ENCODE peak calls at places on chromosome 14, in seven cellular contexts. One of them, this sample, is unnamed.

GRCh38 chr14:100773331-100774163 is 46.9 kb downstream of the DLK1 start:
- DNase-seq in WTC11: no peak
- DNase-seq in RWPE1: no peak
- DNase-seq in bronchial epithelial cell: no peak
- DNase-seq in neural crest cell: no peak
- DNase-seq in foreskin fibroblast: no peak
- DNase-seq in lower leg skin: peak
- DNase-seq in this sample: no peak

GRCh38 chr14:68842298-68842697 is 49.4 kb upstream of the ZFP36L1 start:
- DNase-seq in WTC11: no peak
- DNase-seq in RWPE1: no peak
- DNase-seq in bronchial epithelial cell: no peak
- DNase-seq in neural crest cell: no peak
- DNase-seq in foreskin fibroblast: no peak
- DNase-seq in lower leg skin: no peak
- DNase-seq in this sample: no peak

GRCh38 chr14:82398313-82398712 is 864.7 kb upstream of the SEL1L start:
- DNase-seq in WTC11: no peak
- DNase-seq in RWPE1: no peak
- DNase-seq in bronchial epithelial cell: no peak
- DNase-seq in neural crest cell: no peak
- DNase-seq in foreskin fibroblast: no peak
- DNase-seq in lower leg skin: no peak
- DNase-seq in this sample: no peak

GRCh38 chr14:23175823-23176222 is 7.6 kb downstream of the SLC7A8 start:
- DNase-seq in WTC11: no peak
- DNase-seq in RWPE1: no peak
- DNase-seq in bronchial epithelial cell: no peak
- DNase-seq in neural crest cell: no peak
- DNase-seq in foreskin fibroblast: peak
- DNase-seq in lower leg skin: no peak
- DNase-seq in this sample: no peak

GRCh38 chr14:21913759-21914158 is 240.1 kb upstream of the OR4E1 start:
- DNase-seq in WTC11: peak
- DNase-seq in RWPE1: peak
- DNase-seq in bronchial epithelial cell: peak
- DNase-seq in neural crest cell: peak
- DNase-seq in foreskin fibroblast: peak
- DNase-seq in lower leg skin: peak
- DNase-seq in this sample: no peak

GRCh38 chr14:47715330-47715729 is 39.9 kb upstream of the MDGA2 start:
- DNase-seq in WTC11: no peak
- DNase-seq in RWPE1: no peak
- DNase-seq in bronchial epithelial cell: no peak
- DNase-seq in neural crest cell: no peak
- DNase-seq in foreskin fibroblast: peak
- DNase-seq in lower leg skin: no peak
- DNase-seq in this sample: no peak

GRCh38 chr14:51448831-51449665 is 202.7 kb upstream of the FRMD6 start:
- DNase-seq in WTC11: no peak
- DNase-seq in RWPE1: no peak
- DNase-seq in bronchial epithelial cell: peak
- DNase-seq in neural crest cell: no peak
- DNase-seq in foreskin fibroblast: peak
- DNase-seq in lower leg skin: no peak
- DNase-seq in this sample: no peak

GRCh38 chr14:104895786-104896642 is 28.7 kb upstream of the PLD4 start:
- DNase-seq in WTC11: no peak
- DNase-seq in RWPE1: no peak
- DNase-seq in bronchial epithelial cell: peak
- DNase-seq in neural crest cell: no peak
- DNase-seq in foreskin fibroblast: no peak
- DNase-seq in lower leg skin: peak
- DNase-seq in this sample: peak

GRCh38 chr14:60095781-60096450 is 4.2 kb downstream of the PCNX4 start:
- DNase-seq in WTC11: no peak
- DNase-seq in RWPE1: no peak
- DNase-seq in bronchial epithelial cell: peak
- DNase-seq in neural crest cell: no peak
- DNase-seq in foreskin fibroblast: peak
- DNase-seq in lower leg skin: no peak
- DNase-seq in this sample: no peak

GRCh38 chr14:31787377-31787776 is 226.2 kb downstream of the NUBPL start:
- DNase-seq in WTC11: no peak
- DNase-seq in RWPE1: peak
- DNase-seq in bronchial epithelial cell: peak
- DNase-seq in neural crest cell: no peak
- DNase-seq in foreskin fibroblast: no peak
- DNase-seq in lower leg skin: no peak
- DNase-seq in this sample: no peak

GRCh38 chr14:40889126-40889525 is 717.5 kb upstream of the LRFN5 start:
- DNase-seq in WTC11: no peak
- DNase-seq in RWPE1: no peak
- DNase-seq in bronchial epithelial cell: no peak
- DNase-seq in neural crest cell: no peak
- DNase-seq in foreskin fibroblast: no peak
- DNase-seq in lower leg skin: no peak
- DNase-seq in this sample: no peak

GRCh38 chr14:93720076-93720815 is 68.0 kb downstream of the PRIMA1 start:
- DNase-seq in WTC11: no peak
- DNase-seq in RWPE1: no peak
- DNase-seq in bronchial epithelial cell: no peak
- DNase-seq in neural crest cell: no peak
- DNase-seq in foreskin fibroblast: no peak
- DNase-seq in lower leg skin: peak
- DNase-seq in this sample: peak

GRCh38 chr14:93543766-93544165 is 113.0 kb downstream of the UNC79 start:
- DNase-seq in WTC11: no peak
- DNase-seq in RWPE1: no peak
- DNase-seq in bronchial epithelial cell: peak
- DNase-seq in neural crest cell: no peak
- DNase-seq in foreskin fibroblast: peak
- DNase-seq in lower leg skin: no peak
- DNase-seq in this sample: no peak

GRCh38 chr14:35741345-35742031 is 67.6 kb downstream of the RALGAPA1 start:
- DNase-seq in WTC11: no peak
- DNase-seq in RWPE1: no peak
- DNase-seq in bronchial epithelial cell: no peak
- DNase-seq in neural crest cell: no peak
- DNase-seq in foreskin fibroblast: no peak
- DNase-seq in lower leg skin: no peak
- DNase-seq in this sample: no peak

GRCh38 chr14:21917699-21918436 is 244.2 kb upstream of the OR4E1 start:
- DNase-seq in WTC11: peak
- DNase-seq in RWPE1: peak
- DNase-seq in bronchial epithelial cell: peak
- DNase-seq in neural crest cell: peak
- DNase-seq in foreskin fibroblast: peak
- DNase-seq in lower leg skin: no peak
- DNase-seq in this sample: no peak

GRCh38 chr14:104082807-104083206 is 2.7 kb upstream of the ASPG start:
- DNase-seq in WTC11: no peak
- DNase-seq in RWPE1: no peak
- DNase-seq in bronchial epithelial cell: no peak
- DNase-seq in neural crest cell: no peak
- DNase-seq in foreskin fibroblast: no peak
- DNase-seq in lower leg skin: no peak
- DNase-seq in this sample: no peak

GRCh38 chr14:22973217-22974032 is 8.9 kb downstream of the AJUBA start:
- DNase-seq in WTC11: peak
- DNase-seq in RWPE1: no peak
- DNase-seq in bronchial epithelial cell: peak
- DNase-seq in neural crest cell: peak
- DNase-seq in foreskin fibroblast: peak
- DNase-seq in lower leg skin: no peak
- DNase-seq in this sample: no peak

GRCh38 chr14:99644723-99645544 is at the start of gene HHIPL1:
- DNase-seq in WTC11: peak
- DNase-seq in RWPE1: peak
- DNase-seq in bronchial epithelial cell: no peak
- DNase-seq in neural crest cell: peak
- DNase-seq in foreskin fibroblast: peak
- DNase-seq in lower leg skin: no peak
- DNase-seq in this sample: peak

GRCh38 chr14:56144176-56144575 is 26.0 kb downstream of the PELI2 start:
- DNase-seq in WTC11: no peak
- DNase-seq in RWPE1: no peak
- DNase-seq in bronchial epithelial cell: no peak
- DNase-seq in neural crest cell: no peak
- DNase-seq in foreskin fibroblast: no peak
- DNase-seq in lower leg skin: no peak
- DNase-seq in this sample: no peak

GRCh38 chr14:81305743-81306142 is 85.0 kb upstream of the GTF2A1 start:
- DNase-seq in WTC11: no peak
- DNase-seq in RWPE1: no peak
- DNase-seq in bronchial epithelial cell: no peak
- DNase-seq in neural crest cell: no peak
- DNase-seq in foreskin fibroblast: no peak
- DNase-seq in lower leg skin: no peak
- DNase-seq in this sample: no peak

GRCh38 chr14:83342590-83342989 is 1808.9 kb upstream of the SEL1L start:
- DNase-seq in WTC11: no peak
- DNase-seq in RWPE1: no peak
- DNase-seq in bronchial epithelial cell: no peak
- DNase-seq in neural crest cell: no peak
- DNase-seq in foreskin fibroblast: peak
- DNase-seq in lower leg skin: peak
- DNase-seq in this sample: no peak

GRCh38 chr14:97688626-97689336 is 891.6 kb downstream of the VRK1 start:
- DNase-seq in WTC11: no peak
- DNase-seq in RWPE1: no peak
- DNase-seq in bronchial epithelial cell: no peak
- DNase-seq in neural crest cell: no peak
- DNase-seq in foreskin fibroblast: peak
- DNase-seq in lower leg skin: no peak
- DNase-seq in this sample: no peak

GRCh38 chr14:50311974-50312733 is at the start of the genes DMAC2L and L2HGDH:
- DNase-seq in WTC11: peak
- DNase-seq in RWPE1: peak
- DNase-seq in bronchial epithelial cell: peak
- DNase-seq in neural crest cell: peak
- DNase-seq in foreskin fibroblast: peak
- DNase-seq in lower leg skin: peak
- DNase-seq in this sample: peak
- TF ChIP-seq CTCF in WTC11: no peak
- TF ChIP-seq CTCF in RWPE1: peak
- TF ChIP-seq CTCF in bronchial epithelial cell: no peak
- TF ChIP-seq CTCF in neural crest cell: peak
- TF ChIP-seq CTCF in foreskin fibroblast: no peak
- TF ChIP-seq CTCF in lower leg skin: no peak
- TF ChIP-seq CTCF in this sample: no peak

GRCh38 chr14:77322209-77322902 is 1.5 kb downstream of the GSTZ1 start:
- DNase-seq in WTC11: no peak
- DNase-seq in RWPE1: no peak
- DNase-seq in bronchial epithelial cell: no peak
- DNase-seq in neural crest cell: no peak
- DNase-seq in foreskin fibroblast: no peak
- DNase-seq in lower leg skin: peak
- DNase-seq in this sample: no peak

GRCh38 chr14:77319416-77319815 is 1.3 kb downstream of the POMT2 start:
- DNase-seq in WTC11: no peak
- DNase-seq in RWPE1: no peak
- DNase-seq in bronchial epithelial cell: no peak
- DNase-seq in neural crest cell: no peak
- DNase-seq in foreskin fibroblast: no peak
- DNase-seq in lower leg skin: peak
- DNase-seq in this sample: no peak

GRCh38 chr14:77322951-77323350 is 2.1 kb downstream of the GSTZ1 start:
- DNase-seq in WTC11: no peak
- DNase-seq in RWPE1: no peak
- DNase-seq in bronchial epithelial cell: no peak
- DNase-seq in neural crest cell: no peak
- DNase-seq in foreskin fibroblast: no peak
- DNase-seq in lower leg skin: peak
- DNase-seq in this sample: no peak

GRCh38 chr14:77318006-77318553 is 2.6 kb downstream of the POMT2 start:
- DNase-seq in WTC11: no peak
- DNase-seq in RWPE1: no peak
- DNase-seq in bronchial epithelial cell: no peak
- DNase-seq in neural crest cell: no peak
- DNase-seq in foreskin fibroblast: no peak
- DNase-seq in lower leg skin: peak
- DNase-seq in this sample: no peak

GRCh38 chr14:77320238-77320935 is at the start of gene POMT2:
- DNase-seq in WTC11: peak
- DNase-seq in RWPE1: peak
- DNase-seq in bronchial epithelial cell: peak
- DNase-seq in neural crest cell: peak
- DNase-seq in foreskin fibroblast: peak
- DNase-seq in lower leg skin: peak
- DNase-seq in this sample: peak
- TF ChIP-seq CTCF in WTC11: no peak
- TF ChIP-seq CTCF in RWPE1: peak
- TF ChIP-seq CTCF in bronchial epithelial cell: peak
- TF ChIP-seq CTCF in neural crest cell: peak
- TF ChIP-seq CTCF in foreskin fibroblast: no peak
- TF ChIP-seq CTCF in lower leg skin: peak
- TF ChIP-seq CTCF in this sample: peak

GRCh38 chr14:88951370-88951769 is 126.9 kb downstream of the TTC8 start:
- DNase-seq in WTC11: no peak
- DNase-seq in RWPE1: no peak
- DNase-seq in bronchial epithelial cell: no peak
- DNase-seq in neural crest cell: no peak
- DNase-seq in foreskin fibroblast: no peak
- DNase-seq in lower leg skin: no peak
- DNase-seq in this sample: no peak

GRCh38 chr14:88948199-88948598 is 123.7 kb downstream of the TTC8 start:
- DNase-seq in WTC11: no peak
- DNase-seq in RWPE1: no peak
- DNase-seq in bronchial epithelial cell: no peak
- DNase-seq in neural crest cell: no peak
- DNase-seq in foreskin fibroblast: no peak
- DNase-seq in lower leg skin: no peak
- DNase-seq in this sample: no peak

GRCh38 chr14:88955470-88955869 is 131.0 kb downstream of the TTC8 start:
- DNase-seq in WTC11: no peak
- DNase-seq in RWPE1: no peak
- DNase-seq in bronchial epithelial cell: no peak
- DNase-seq in neural crest cell: no peak
- DNase-seq in foreskin fibroblast: no peak
- DNase-seq in lower leg skin: no peak
- DNase-seq in this sample: no peak

GRCh38 chr14:88950069-88950468 is 125.6 kb downstream of the TTC8 start:
- DNase-seq in WTC11: no peak
- DNase-seq in RWPE1: no peak
- DNase-seq in bronchial epithelial cell: no peak
- DNase-seq in neural crest cell: no peak
- DNase-seq in foreskin fibroblast: no peak
- DNase-seq in lower leg skin: no peak
- DNase-seq in this sample: no peak

GRCh38 chr14:88952901-88953300 is 128.4 kb downstream of the TTC8 start:
- DNase-seq in WTC11: no peak
- DNase-seq in RWPE1: no peak
- DNase-seq in bronchial epithelial cell: no peak
- DNase-seq in neural crest cell: no peak
- DNase-seq in foreskin fibroblast: no peak
- DNase-seq in lower leg skin: no peak
- DNase-seq in this sample: no peak
- TF ChIP-seq CTCF in WTC11: no peak
- TF ChIP-seq CTCF in RWPE1: no peak
- TF ChIP-seq CTCF in bronchial epithelial cell: no peak
- TF ChIP-seq CTCF in neural crest cell: no peak
- TF ChIP-seq CTCF in foreskin fibroblast: no peak
- TF ChIP-seq CTCF in lower leg skin: no peak
- TF ChIP-seq CTCF in this sample: no peak

GRCh38 chr14:79483989-79484388 is 727.3 kb downstream of the DIO2 start:
- DNase-seq in WTC11: peak
- DNase-seq in RWPE1: no peak
- DNase-seq in bronchial epithelial cell: no peak
- DNase-seq in neural crest cell: no peak
- DNase-seq in foreskin fibroblast: no peak
- DNase-seq in lower leg skin: no peak
- DNase-seq in this sample: no peak
- TF ChIP-seq CTCF in WTC11: no peak
- TF ChIP-seq CTCF in RWPE1: no peak
- TF ChIP-seq CTCF in bronchial epithelial cell: no peak
- TF ChIP-seq CTCF in neural crest cell: no peak
- TF ChIP-seq CTCF in foreskin fibroblast: no peak
- TF ChIP-seq CTCF in lower leg skin: no peak
- TF ChIP-seq CTCF in this sample: no peak